ENCODE peak calls at places on chromosomes 3 and 15, in ten cellular contexts. V is Peyer's patch, F is GM23338, S is endothelial cell of umbilical vein, C is prostate gland, P is neural progenitor cell, M is heart right ventricle, L is mesendoderm, O is tibial nerve, A is neuronal stem cell. N is an unnamed sample. For H3K4me1, the result is how much of the 10 kb centered on the place peaks cover.

GRCh38 chr3:109098245-109098644 is 19.7 kb downstream of the MORC1 start:
- DNase-seq in O (no peak), A (no peak), C (peak), F (peak), P (peak), M (no peak), L (peak), V (no peak), S (no peak), N (no peak)

GRCh38 chr3:100189444-100189964 is 71.3 kb upstream of the TBC1D23 start:
- DNase-seq in M (no peak), O (no peak), S (peak), L (no peak), C (no peak), A (no peak), V (no peak), P (no peak), F (no peak), N (no peak)

GRCh38 chr3:182490601-182491485 is 302.5 kb upstream of the ATP11B start:
- DNase-seq in L (peak), F (peak), M (no peak), V (no peak), P (peak), C (peak), O (no peak), S (peak), A (peak), N (no peak)

GRCh38 chr3:170420307-170420821 is 1.7 kb downstream of the CLDN11 start:
- DNase-seq in S (peak), L (peak), A (no peak), P (peak), M (no peak), O (no peak), C (no peak), V (no peak), F (peak), N (no peak)

GRCh38 chr3:144816366-144816765 is 844.7 kb downstream of the DIPK2A start:
- DNase-seq in S (no peak), C (no peak), F (no peak), L (no peak), M (no peak), P (no peak), A (no peak), O (no peak), V (no peak), N (no peak)

GRCh38 chr3:46107682-46108081 is 80.4 kb upstream of the XCR1 start:
- DNase-seq in A (no peak), P (no peak), S (no peak), L (no peak), V (peak), M (no peak), O (no peak), F (no peak), C (no peak), N (no peak)

GRCh38 chr15:77538793-77539487 is 93.8 kb downstream of the LINGO1 start:
- DNase-seq in O (no peak), S (no peak), C (no peak), F (no peak), P (no peak), A (no peak), M (no peak), L (no peak), V (no peak), N (peak)

GRCh38 chr3:149414557-149415231 is 37.2 kb upstream of the TM4SF1 start:
- DNase-seq in V (no peak), A (no peak), S (peak), L (no peak), M (no peak), P (no peak), F (no peak), O (no peak), C (no peak), N (no peak)

GRCh38 chr15:71648095-71648494 is 162.3 kb upstream of the NR2E3 start:
- DNase-seq in P (no peak), S (no peak), O (no peak), A (no peak), C (no peak), L (no peak), V (no peak), F (no peak), M (no peak), N (no peak)

GRCh38 chr15:29102911-29103824 is 166.5 kb downstream of the NSMCE3 start:
- DNase-seq in A (peak), O (no peak), S (no peak), F (peak), L (peak), V (no peak), M (peak), C (no peak), P (no peak), N (no peak)

GRCh38 chr3:128100638-128101037 is 23.0 kb downstream of the RUVBL1 start:
- DNase-seq in A (no peak), V (no peak), M (no peak), L (no peak), S (no peak), O (no peak), F (no peak), C (no peak), P (no peak), N (no peak)

GRCh38 chr3:140532793-140533330 is 145.0 kb upstream of the TRIM42 start:
- DNase-seq in F (no peak), S (no peak), A (no peak), O (no peak), P (peak), C (no peak), L (peak), M (no peak), V (no peak), N (no peak)

GRCh38 chr3:49257187-49257586 is 19.8 kb downstream of the C3orf62 start:
- DNase-seq in P (no peak), F (no peak), V (no peak), C (no peak), A (no peak), M (no peak), O (no peak), L (no peak), S (no peak), N (no peak)

GRCh38 chr3:184177331-184177731 is 2.7 kb downstream of the AP2M1 start:
- DNase-seq in P (peak), A (peak), S (peak), F (no peak), V (no peak), L (peak), M (no peak), C (no peak), O (no peak), N (no peak)

GRCh38 chr15:53454535-53454842 is 305.0 kb downstream of the WDR72 start:
- DNase-seq in A (no peak), O (no peak), C (no peak), F (no peak), M (no peak), P (no peak), S (no peak), L (no peak), V (no peak), N (no peak)

GRCh38 chr15:90478981-90479481 is 50.7 kb upstream of the CRTC3 start:
- DNase-seq in O (no peak), V (no peak), A (no peak), S (peak), L (no peak), C (peak), F (no peak), M (no peak), P (no peak), N (no peak)

GRCh38 chr15:63636518-63637061 is 39.4 kb downstream of the FBXL22 start:
- DNase-seq in V (no peak), M (no peak), A (no peak), L (no peak), O (no peak), C (no peak), P (no peak), S (no peak), F (no peak), N (no peak)

GRCh38 chr15:96147267-96147666 is 183.2 kb upstream of the NR2F2 start:
- DNase-seq in S (no peak), C (no peak), P (no peak), A (no peak), F (no peak), O (no peak), L (no peak), M (no peak), V (no peak), N (no peak)

GRCh38 chr3:169847896-169848295 is 21.8 kb downstream of the LRRC31 start:
- DNase-seq in V (no peak), C (no peak), A (no peak), L (no peak), O (no peak), S (no peak), F (no peak), M (no peak), P (no peak), N (peak)

GRCh38 chr3:194806991-194807685 is 121.5 kb downstream of the FAM43A start:
- DNase-seq in O (no peak), P (no peak), F (no peak), L (no peak), C (no peak), S (no peak), M (no peak), A (no peak), V (no peak), N (no peak)

GRCh38 chr3:25532763-25533162 is 104.7 kb downstream of the RARB start:
- DNase-seq in F (peak), C (no peak), A (no peak), P (no peak), M (no peak), S (no peak), V (no peak), L (peak), O (no peak), N (no peak)

GRCh38 chr3:135970500-135971116 is 5.1 kb downstream of the PPP2R3A start:
- DNase-seq in M (no peak), F (no peak), V (no peak), S (no peak), C (no peak), O (no peak), P (no peak), A (no peak), L (peak), N (no peak)

GRCh38 chr3:15305366-15305844 is 27.0 kb downstream of the SH3BP5 start:
- DNase-seq in A (no peak), O (no peak), L (peak), P (no peak), F (peak), C (no peak), M (no peak), S (peak), V (no peak), N (no peak)

GRCh38 chr3:123353227-123353851 is 95.6 kb downstream of the ADCY5 start:
- DNase-seq in C (no peak), V (no peak), S (no peak), O (no peak), F (no peak), A (no peak), M (no peak), P (no peak), L (no peak), N (no peak)

GRCh38 chr3:106176734-106177133 is 307.9 kb upstream of the CBLB start:
- DNase-seq in P (no peak), C (no peak), O (no peak), S (peak), M (no peak), F (no peak), L (no peak), V (no peak), A (no peak), N (no peak)

GRCh38 chr15:58462547-58462946 is 30.8 kb downstream of the LIPC start:
- DNase-seq in C (no peak), M (no peak), V (no peak), A (no peak), L (peak), O (no peak), P (peak), S (no peak), F (no peak), N (peak)

GRCh38 chr3:13144163-13145023 is 71.2 kb upstream of the IQSEC1 start:
- DNase-seq in A (no peak), F (no peak), V (no peak), C (no peak), S (no peak), P (no peak), L (no peak), O (no peak), M (no peak), N (no peak)

GRCh38 chr3:161389445-161390036 is 18.2 kb upstream of the SPTSSB start:
- DNase-seq in L (no peak), M (no peak), P (no peak), C (no peak), S (no peak), A (no peak), O (no peak), V (no peak), F (no peak), N (no peak)

GRCh38 chr3:61233828-61234227 is 17.4 kb downstream of the FHIT start:
- DNase-seq in A (no peak), P (no peak), O (no peak), C (no peak), S (no peak), L (no peak), M (no peak), V (no peak), F (no peak), N (no peak)

GRCh38 chr3:129625071-129625874 is 18.8 kb upstream of the PLXND1 start:
- DNase-seq in M (peak), V (no peak), L (no peak), C (no peak), A (no peak), S (peak), P (no peak), O (no peak), F (peak), N (peak)

GRCh38 chr3:71728632-71729342 is 3.6 kb upstream of the EIF4E3 start:
- DNase-seq in V (no peak), O (no peak), L (peak), C (no peak), A (peak), F (peak), M (peak), S (no peak), P (peak), N (no peak)

GRCh38 chr15:77474987-77475385 is 54.3 kb downstream of the HMG20A start:
- DNase-seq in V (no peak), A (no peak), L (no peak), P (no peak), C (no peak), M (no peak), O (no peak), S (no peak), F (no peak), N (no peak)

GRCh38 chr15:42037650-42038049 is 16.8 kb upstream of the PLA2G4E start:
- DNase-seq in V (no peak), P (no peak), M (no peak), S (no peak), F (no peak), L (no peak), O (no peak), C (peak), A (no peak), N (no peak)

GRCh38 chr15:27482344-27482743 is 511.4 kb downstream of the GABRG3 start:
- DNase-seq in A (no peak), S (no peak), M (no peak), P (no peak), V (no peak), L (no peak), C (no peak), O (no peak), F (no peak), N (no peak)

GRCh38 chr3:164451083-164451910 is 627.0 kb downstream of the SI start:
- DNase-seq in L (peak), V (no peak), P (peak), C (no peak), A (no peak), O (peak), S (no peak), M (no peak), F (peak), N (no peak)

GRCh38 chr3:58271901-58272501 is 34.0 kb upstream of the RPP14 start:
- DNase-seq in C (no peak), L (no peak), A (no peak), S (peak), M (no peak), F (no peak), O (no peak), V (no peak), P (no peak), N (no peak)

GRCh38 chr3:156680243-156680930 is 6.0 kb downstream of the TIPARP start:
- DNase-seq in V (no peak), F (no peak), S (no peak), C (no peak), A (no peak), O (no peak), P (no peak), L (peak), M (no peak), N (no peak)
- H3K4me1 ChIP-seq in V (under half), F (under half), S (half or more), C (under half), A (under half), O (under half), P (under half), L (under half), M (half or more), N (half or more)

GRCh38 chr3:59444676-59445075 is 394.9 kb upstream of the CFAP20DC start:
- DNase-seq in F (no peak), P (no peak), M (no peak), A (no peak), V (no peak), O (no peak), S (no peak), L (no peak), C (no peak), N (no peak)

GRCh38 chr3:59451041-59451763 is 401.4 kb upstream of the CFAP20DC start:
- DNase-seq in O (no peak), C (no peak), A (no peak), P (no peak), M (no peak), V (peak), L (peak), S (no peak), F (no peak), N (no peak)

GRCh38 chr3:59443618-59444292 is 393.9 kb upstream of the CFAP20DC start:
- DNase-seq in O (no peak), F (no peak), C (no peak), S (no peak), A (no peak), M (no peak), P (no peak), L (no peak), V (no peak), N (no peak)

GRCh38 chr3:59444293-59444671 is 394.5 kb upstream of the CFAP20DC start:
- DNase-seq in V (no peak), S (no peak), O (no peak), P (no peak), F (no peak), A (no peak), C (no peak), L (no peak), M (no peak), N (no peak)

GRCh38 chr3:59446775-59447465 is 397.1 kb upstream of the CFAP20DC start:
- DNase-seq in O (no peak), C (no peak), F (no peak), V (no peak), P (peak), L (no peak), S (no peak), A (no peak), M (no peak), N (no peak)
- H3K4me1 ChIP-seq in O (under half), C (under half), F (under half), V (under half), P (under half), L (under half), S (under half), A (under half), M (under half), N (under half)

GRCh38 chr3:121997372-121997771 is 24.7 kb downstream of the ILDR1 start:
- DNase-seq in L (no peak), S (no peak), P (no peak), A (no peak), C (no peak), F (no peak), O (no peak), V (no peak), M (no peak), N (no peak)
- H3K4me1 ChIP-seq in L (under half), S (half or more), P (under half), A (under half), C (under half), F (under half), O (under half), V (under half), M (under half), N (under half)

DNA sequence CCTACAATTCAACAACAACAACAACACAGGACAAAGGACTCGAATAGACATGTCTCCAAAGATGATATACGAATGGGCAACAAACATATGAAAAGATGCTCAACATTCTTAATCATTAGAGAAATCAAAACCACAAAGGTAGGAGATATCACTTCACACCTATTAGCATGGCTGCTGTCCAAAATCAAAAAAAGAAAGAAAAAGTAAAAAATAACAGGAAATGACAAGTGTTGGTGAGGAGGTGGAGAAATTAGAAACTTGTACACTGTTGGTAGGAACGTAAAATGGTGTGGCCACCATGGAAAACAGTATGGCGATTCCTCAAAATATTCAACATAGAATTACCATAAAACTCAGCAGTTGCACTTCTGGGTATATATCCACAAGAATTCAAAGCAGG is 312.3 kb upstream of the STT3B start:
- DNase-seq in O (no peak), S (no peak), L (no peak), C (no peak), P (no peak), F (no peak), A (no peak), V (no peak), M (no peak), N (no peak)
- H3K4me1 ChIP-seq in O (under half), S (under half), L (under half), C (under half), P (under half), F (under half), A (under half), V (under half), M (under half), N (under half)

GRCh38 chr3:197576838-197577237 is 21.1 kb upstream of the BDH1 start:
- DNase-seq in V (no peak), O (no peak), S (no peak), L (no peak), C (no peak), A (no peak), M (no peak), P (no peak), F (no peak), N (no peak)

GRCh38 chr3:197577366-197578074 is 21.8 kb upstream of the BDH1 start:
- DNase-seq in C (no peak), S (no peak), L (no peak), A (no peak), P (no peak), V (no peak), F (no peak), O (no peak), M (no peak), N (no peak)

GRCh38 chr3:197575362-197575761 is 19.6 kb upstream of the BDH1 start:
- DNase-seq in P (no peak), C (no peak), V (no peak), O (no peak), M (no peak), F (no peak), L (no peak), A (no peak), S (no peak), N (no peak)

GRCh38 chr3:197567900-197568685 is 12.3 kb upstream of the BDH1 start:
- DNase-seq in L (no peak), C (no peak), V (no peak), A (no peak), P (no peak), S (no peak), F (no peak), O (no peak), M (no peak), N (no peak)

DNA sequence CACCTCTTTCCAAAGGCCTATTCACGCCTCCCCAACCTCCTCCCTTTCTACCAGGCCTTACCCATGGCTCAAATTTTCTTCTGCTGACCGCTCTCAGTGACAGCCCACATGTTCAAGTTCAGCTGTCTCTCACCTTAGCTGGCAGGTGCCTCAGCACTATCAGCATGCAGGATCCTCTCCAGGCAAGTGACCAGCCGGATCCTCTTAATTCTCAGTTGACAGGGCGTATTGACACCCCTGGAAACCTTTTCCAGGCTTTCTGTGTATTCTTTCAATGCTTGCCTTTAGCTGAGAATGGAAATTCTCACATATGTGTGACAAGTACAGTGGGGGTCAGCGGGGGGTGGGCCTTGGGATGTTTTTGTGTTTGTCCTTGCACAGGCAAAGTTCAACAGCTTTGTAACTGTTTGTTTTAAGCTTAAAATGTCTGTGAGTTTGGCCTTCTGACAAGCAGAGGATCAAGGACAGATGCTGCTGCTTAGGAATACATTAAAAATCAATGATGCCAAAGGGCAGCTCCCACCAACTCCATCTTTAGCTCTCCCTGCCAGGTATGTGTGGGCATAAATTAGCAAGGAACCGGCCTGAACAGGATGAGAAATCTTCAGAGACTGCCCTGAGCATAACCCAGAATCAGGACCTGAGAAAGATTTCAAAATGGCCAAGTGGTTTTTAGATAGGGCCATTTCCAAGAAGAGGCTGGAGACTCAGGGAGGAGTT is 17.4 kb upstream of the BDH1 start:
- DNase-seq in L (peak), O (no peak), F (no peak), C (no peak), P (no peak), V (no peak), M (no peak), S (no peak), A (no peak), N (no peak)
- H3K4me1 ChIP-seq in L (under half), O (under half), F (under half), C (under half), P (under half), V (under half), M (under half), S (under half), A (under half), N (under half)

DNA sequence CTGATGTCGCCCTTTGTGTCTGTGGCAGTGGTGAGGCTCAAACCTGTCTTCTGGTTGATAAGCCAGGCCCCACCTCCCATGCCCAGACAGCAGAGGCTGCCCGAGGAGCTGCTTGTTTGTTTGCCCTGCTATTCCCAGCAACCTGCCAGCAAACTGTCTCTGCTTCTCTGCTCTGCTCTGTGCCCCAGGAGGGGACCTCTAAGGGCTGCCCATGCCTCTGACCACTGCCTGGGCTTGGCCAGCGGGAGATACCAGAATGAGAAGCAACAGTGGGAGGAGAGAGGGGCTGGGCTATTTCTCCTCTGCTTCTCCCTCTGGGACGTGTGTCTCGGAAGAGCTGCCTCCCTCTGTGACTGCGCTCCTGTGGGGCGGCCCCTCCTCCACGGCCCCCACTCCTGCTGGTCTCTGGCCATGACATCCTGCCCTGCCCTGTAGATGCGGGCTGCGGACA is 213.0 kb downstream of the RPLP1 start:
- DNase-seq in C (no peak), L (no peak), S (no peak), O (no peak), V (peak), M (no peak), P (peak), F (no peak), A (no peak), N (no peak)
- H3K4me1 ChIP-seq in C (under half), L (under half), S (under half), O (under half), V (under half), M (under half), P (under half), F (under half), A (under half), N (under half)